ENCODE peak calls at places on chromosomes 12 and 14, in seven cellular contexts. N, J, W, M, Q, Z and X are unnamed samples.

GRCh38 chr12:47825239-47825639 is 5.5 kb upstream of the HDAC7 start:
- DNase-seq in Q (no peak), Z (no peak), N (no peak), M (no peak), J (no peak), W (no peak), X (no peak)

GRCh38 chr14:93757185-93757584 is 31.1 kb downstream of the PRIMA1 start:
- DNase-seq in Q (no peak), J (no peak), W (no peak), Z (no peak), M (no peak), N (no peak), X (no peak)

GRCh38 chr14:51073751-51074150 is 21.2 kb downstream of the TRIM9 start:
- DNase-seq in J (no peak), M (no peak), N (no peak), Z (no peak), W (no peak), Q (no peak), X (no peak)

GRCh38 chr12:127422935-127423585 is 843.9 kb upstream of the TMEM132C start:
- DNase-seq in J (no peak), M (no peak), Q (no peak), W (no peak), Z (no peak), N (no peak), X (no peak)

GRCh38 chr12:126454581-126454980 is 1389.3 kb downstream of the AACS start:
- DNase-seq in Q (no peak), Z (no peak), M (no peak), J (no peak), W (no peak), N (no peak), X (no peak)

GRCh38 chr12:47080725-47081502 is 1.2 kb upstream of the AMIGO2 start:
- DNase-seq in Q (peak; percentile 19), M (no peak), Z (peak; percentile 13), W (peak; percentile 44), N (no peak), J (no peak), X (peak; percentile 64)

GRCh38 chr14:93042968-93043940 is 72.5 kb downstream of the ITPK1 start:
- DNase-seq in W (no peak), Z (no peak), N (no peak), M (peak; percentile 59), J (no peak), Q (no peak), X (no peak)

GRCh38 chr14:36935976-36936678 is 236.3 kb downstream of the SLC25A21 start:
- DNase-seq in M (no peak), J (no peak), Q (no peak), N (no peak), W (no peak), Z (no peak), X (no peak)

GRCh38 chr12:49059385-49060232 is 985 bp downstream of the KMT2D start:
- DNase-seq in Z (no peak), N (no peak), M (no peak), W (peak; percentile 13), J (no peak), Q (no peak), X (peak; percentile 40)

GRCh38 chr14:61524936-61525292 is 170.4 kb upstream of the HIF1A start:
- DNase-seq in M (no peak), J (no peak), Q (no peak), N (no peak), W (no peak), Z (no peak), X (no peak)

GRCh38 chr12:66803972-66804371 is 125.1 kb upstream of the GRIP1 start:
- DNase-seq in W (no peak), Z (no peak), M (no peak), Q (no peak), N (no peak), J (no peak), X (no peak)

GRCh38 chr12:103827800-103828440 is 13.1 kb downstream of the NT5DC3 start:
- DNase-seq in J (no peak), N (no peak), Z (no peak), W (no peak), M (no peak), Q (no peak), X (no peak)

GRCh38 chr12:59066445-59066844 is 146.1 kb upstream of the LRIG3 start:
- DNase-seq in Z (no peak), N (peak; percentile 39), Q (no peak), M (no peak), W (no peak), J (no peak), X (no peak)